ENCODE peak calls at places on chromosomes 7 and 10, in eight cellular contexts. C, S, G, D, Q, X, L and B are unnamed samples.

GRCh38 chr10:46992794-46993552 is 81.7 kb downstream of the PTPN20 start:
- DNase-seq in X (peak; percentile 69), L (peak; percentile 52), Q (peak; percentile 50), G (peak; percentile 62), C (peak; percentile 42), S (no peak), D (peak; percentile 45), B (peak; percentile 55)

GRCh38 chr7:55160539-55160938 is 141.7 kb downstream of the EGFR start:
- DNase-seq in S (no peak), C (no peak), D (no peak), X (no peak), L (no peak), Q (peak; percentile 94), G (no peak), B (no peak)

GRCh38 chr10:12027539-12027938 is 15.1 kb downstream of the UPF2 start:
- DNase-seq in C (no peak), X (no peak), Q (no peak), D (no peak), G (no peak), S (no peak), L (no peak), B (no peak)

GRCh38 chr7:155874010-155874409 is 61.7 kb upstream of the SHH start:
- DNase-seq in D (no peak), X (peak; percentile 17), G (no peak), S (no peak), Q (no peak), L (no peak), C (no peak), B (no peak)

GRCh38 chr10:132251928-132252327 is 55.8 kb downstream of the STK32C start:
- DNase-seq in L (no peak), C (no peak), Q (no peak), X (no peak), S (no peak), D (no peak), G (no peak), B (no peak)

GRCh38 chr7:76065016-76065612 is 17.2 kb downstream of the MDH2 start:
- DNase-seq in G (no peak), C (no peak), X (no peak), D (no peak), Q (no peak), S (no peak), L (no peak), B (no peak)

GRCh38 chr7:73623798-73624668 is at the start of gene MLXIPL:
- DNase-seq in L (peak; percentile 100), Q (no peak), X (peak; percentile 98), C (peak; percentile 97), D (peak; percentile 75), G (peak; percentile 66), S (peak; percentile 93), B (peak; percentile 88)

GRCh38 chr7:85828654-85829053 is 641.8 kb upstream of the SEMA3D start:
- DNase-seq in Q (no peak), X (no peak), S (no peak), C (no peak), D (no peak), L (no peak), G (no peak), B (no peak)

GRCh38 chr7:24024689-24025088 is 259.3 kb upstream of the NPY start:
- DNase-seq in S (no peak), Q (no peak), X (no peak), C (no peak), D (no peak), G (no peak), L (peak; percentile 3), B (peak; percentile 83)

GRCh38 chr7:66380285-66380888 is 175.3 kb downstream of the TPST1 start:
- DNase-seq in D (peak; percentile 79), X (no peak), L (no peak), G (no peak), Q (peak; percentile 47), C (no peak), S (no peak), B (no peak)

GRCh38 chr7:151120896-151121295 is 34.6 kb downstream of the AGAP3 start:
- DNase-seq in C (no peak), S (no peak), X (no peak), G (no peak), L (no peak), D (no peak), Q (no peak), B (no peak)

GRCh38 chr10:15796098-15796759 is 64.1 kb downstream of the MINDY3 start:
- DNase-seq in C (no peak), S (no peak), D (no peak), G (no peak), L (no peak), Q (no peak), X (no peak), B (no peak)

GRCh38 chr10:69362471-69362954 is 54.2 kb downstream of the TACR2 start:
- DNase-seq in C (peak; percentile 60), Q (peak; percentile 90), L (peak; percentile 44), S (no peak), G (peak; percentile 81), X (no peak), D (no peak), B (no peak)

GRCh38 chr7:38775503-38775902 is 133.5 kb downstream of the VPS41 start:
- DNase-seq in Q (no peak), S (no peak), X (no peak), L (no peak), G (no peak), C (no peak), D (no peak), B (no peak)

GRCh38 chr10:72414642-72415041 is 59.9 kb upstream of the DNAJB12 start:
- DNase-seq in G (no peak), X (no peak), S (no peak), Q (no peak), D (no peak), C (no peak), L (no peak), B (no peak)

GRCh38 chr7:51949726-51950644 is 633.4 kb upstream of the COBL start:
- DNase-seq in X (peak; percentile 93), Q (no peak), D (no peak), S (no peak), L (peak; percentile 28), G (no peak), C (no peak), B (peak; percentile 2)

GRCh38 chr10:16116404-16117304 is 256.3 kb upstream of the MINDY3 start:
- DNase-seq in S (no peak), G (no peak), D (peak; percentile 4), L (peak; percentile 30), Q (no peak), X (peak; percentile 59), C (no peak), B (peak; percentile 60)

GRCh38 chr10:116146374-116146773 is 126.6 kb downstream of the GFRA1 start:
- DNase-seq in X (no peak), C (no peak), S (no peak), D (no peak), Q (peak; percentile 30), L (no peak), G (no peak), B (no peak)

GRCh38 chr7:155865830-155866545 is 53.7 kb upstream of the SHH start:
- DNase-seq in G (no peak), D (no peak), S (peak; percentile 46), Q (no peak), L (no peak), C (no peak), X (peak; percentile 35), B (no peak)

GRCh38 chr7:33666526-33666925 is 238.8 kb upstream of the BMPER start:
- DNase-seq in S (no peak), L (no peak), Q (peak; percentile 6), D (no peak), X (no peak), G (no peak), C (no peak), B (no peak)

GRCh38 chr7:45873355-45873754 is 473 bp upstream of the CCDC201 start:
- DNase-seq in S (no peak), Q (no peak), C (no peak), L (peak; percentile 46), X (no peak), G (no peak), D (no peak), B (no peak)

GRCh38 chr10:114427124-114427852 is 23.0 kb upstream of the AFAP1L2 start:
- DNase-seq in D (no peak), Q (no peak), C (no peak), L (no peak), G (no peak), X (peak; percentile 64), S (no peak), B (no peak)
- TF ChIP-seq CTCF in D (no peak), Q (no peak), C (no peak), L (no peak), G (no peak), X (no peak), S (no peak), B (no peak)

GRCh38 chr10:114664127-114664526 is 6.1 kb upstream of the ABLIM1 start:
- DNase-seq in Q (no peak), L (no peak), G (no peak), X (no peak), C (no peak), S (no peak), D (no peak), B (no peak)

GRCh38 chr10:114665406-114665805 is 7.3 kb upstream of the ABLIM1 start:
- DNase-seq in S (no peak), D (no peak), Q (no peak), G (no peak), C (no peak), X (no peak), L (no peak), B (no peak)

GRCh38 chr10:114663631-114664030 is 5.6 kb upstream of the ABLIM1 start:
- DNase-seq in S (no peak), X (peak; percentile 72), L (no peak), G (no peak), Q (no peak), C (no peak), D (no peak), B (no peak)

GRCh38 chr10:114661212-114661611 is 3.1 kb upstream of the ABLIM1 start:
- DNase-seq in Q (no peak), X (no peak), D (no peak), G (no peak), S (no peak), L (no peak), C (no peak), B (no peak)

GRCh38 chr10:114662651-114663217 is 4.7 kb upstream of the ABLIM1 start:
- DNase-seq in L (no peak), D (no peak), S (no peak), Q (no peak), G (no peak), X (no peak), C (no peak), B (peak; percentile 47)
- H3K27ac ChIP-seq in L (no peak overlapping the region), D (no peak overlapping the region), S (no peak overlapping the region), Q (no peak overlapping the region), G (no peak overlapping the region), X (no peak overlapping the region), C (no peak overlapping the region), B (no peak overlapping the region)

DNA sequence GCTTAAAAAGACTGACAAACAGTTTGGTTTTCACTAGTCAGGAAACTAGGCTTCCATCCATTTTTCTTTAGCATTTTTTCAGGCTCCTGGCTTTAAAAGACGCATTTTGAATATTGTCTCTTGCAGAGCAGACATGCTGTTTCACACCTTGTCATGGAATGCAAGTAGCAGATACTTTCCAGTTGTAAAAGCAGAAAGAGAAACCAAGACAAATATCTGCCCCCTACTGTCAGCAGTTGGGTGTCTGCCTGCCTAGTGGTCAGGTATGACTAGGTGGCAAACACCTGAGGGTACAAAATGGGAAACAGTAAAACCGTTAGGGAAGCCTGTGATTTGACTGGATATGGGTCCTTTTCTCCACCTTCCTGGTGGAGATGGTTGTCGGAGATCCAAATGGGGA is 139.8 kb downstream of the CCDC71L start:
- DNase-seq in C (no peak), G (no peak), S (no peak), D (peak; percentile 19), X (peak; percentile 69), Q (no peak), L (no peak), B (no peak)
- TF ChIP-seq CTCF in C (no peak), G (no peak), S (no peak), D (peak; percentile 47), X (peak; percentile 58), Q (no peak), L (no peak), B (no peak)

GRCh38 chr10:92305133-92306072 is 14.4 kb downstream of the MARCHF5 start:
- DNase-seq in S (no peak), G (no peak), C (no peak), D (no peak), X (no peak), L (no peak), Q (no peak), B (no peak)
- H3K27ac ChIP-seq in S (no peak overlapping the region), G (no peak overlapping the region), C (no peak overlapping the region), D (no peak overlapping the region), X (no peak overlapping the region), L (no peak overlapping the region), Q (no peak overlapping the region), B (no peak overlapping the region)